ENCODE peak calls at places on chromosomes 11 and 22, in nine cellular contexts. X is ovary, T is heart left ventricle, I is esophagus squamous epithelium, C is suprapubic skin, O is IMR-90, G is A549, Y is sigmoid colon, K is right lobe of liver. S is an unnamed sample.

GRCh38 chr11:20754957-20755356 is 85.6 kb downstream of the NELL1 start:
- DNase-seq in K (no peak), X (no peak), I (no peak), G (peak), T (no peak), O (no peak), C (no peak), Y (no peak), S (no peak)

GRCh38 chr11:17650601-17650911 is 68.8 kb upstream of the MYOD1 start:
- DNase-seq in K (no peak), I (no peak), C (no peak), X (no peak), T (no peak), G (no peak), Y (no peak), O (no peak), S (no peak)

GRCh38 chr11:67507891-67508485 is at the start of gene CDK2AP2:
- DNase-seq in T (peak), G (peak), K (peak), C (peak), X (peak), Y (peak), O (peak), I (peak), S (peak)

GRCh38 chr22:49139492-49140151 is 688.1 kb downstream of the BRD1 start:
- DNase-seq in X (no peak), K (no peak), Y (no peak), T (peak), O (no peak), C (peak), G (no peak), I (no peak), S (no peak)

GRCh38 chr11:64763804-64764611 is 4.2 kb upstream of the PYGM start:
- DNase-seq in I (no peak), C (no peak), G (no peak), O (no peak), K (no peak), X (no peak), T (no peak), Y (no peak), S (peak)

GRCh38 chr11:11946180-11946579 is 62.2 kb downstream of the DKK3 start:
- DNase-seq in X (no peak), Y (no peak), T (no peak), K (no peak), C (no peak), G (no peak), I (no peak), O (peak), S (no peak)

GRCh38 chr11:3218483-3219280 is at the start of gene MRGPRG:
- DNase-seq in I (no peak), T (no peak), K (no peak), Y (peak), X (peak), C (peak), G (no peak), O (no peak), S (no peak)

GRCh38 chr11:8683115-8683807 is 669 bp downstream of the RPL27A start:
- DNase-seq in X (no peak), T (no peak), I (no peak), Y (no peak), K (no peak), C (no peak), G (no peak), O (no peak), S (no peak)

GRCh38 chr22:30089655-30089974 is 9.4 kb downstream of the HORMAD2 start:
- DNase-seq in K (no peak), T (no peak), C (no peak), Y (no peak), X (no peak), G (no peak), I (no peak), O (no peak), S (no peak)

GRCh38 chr22:21447694-21448402 is 19.3 kb upstream of the TMEM191C start:
- DNase-seq in T (no peak), I (no peak), G (peak), X (peak), Y (peak), C (peak), K (no peak), O (no peak), S (no peak)

GRCh38 chr11:34356918-34357645 is 728 bp downstream of the ABTB2 start:
- DNase-seq in K (peak), C (peak), I (no peak), G (peak), O (peak), T (peak), X (peak), Y (peak), S (no peak)

GRCh38 chr11:114273890-114274635 is 22.1 kb upstream of the NNMT start:
- DNase-seq in O (no peak), G (no peak), Y (no peak), C (no peak), T (no peak), K (no peak), I (no peak), X (no peak), S (no peak)
- TF ChIP-seq CTCF in O (no peak), G (no peak), Y (no peak), C (no peak), T (no peak), K (no peak), I (no peak), X (no peak), S (no peak)

GRCh38 chr11:46120361-46120710 is 918 bp downstream of the PHF21A start:
- DNase-seq in O (no peak), G (no peak), C (no peak), K (peak), X (peak), T (no peak), Y (peak), I (no peak), S (no peak)

GRCh38 chr11:46117842-46118241 is 3.4 kb downstream of the PHF21A start:
- DNase-seq in G (no peak), Y (no peak), I (no peak), X (no peak), K (no peak), T (no peak), O (no peak), C (no peak), S (no peak)

GRCh38 chr11:46119053-46119351 is 2.3 kb downstream of the PHF21A start:
- DNase-seq in T (no peak), I (no peak), C (no peak), X (no peak), O (no peak), Y (no peak), G (no peak), K (no peak), S (no peak)

GRCh38 chr11:46120711-46121327 is 435 bp downstream of the PHF21A start:
- DNase-seq in I (no peak), O (peak), G (no peak), T (peak), Y (peak), X (peak), K (peak), C (no peak), S (no peak)

DNA sequence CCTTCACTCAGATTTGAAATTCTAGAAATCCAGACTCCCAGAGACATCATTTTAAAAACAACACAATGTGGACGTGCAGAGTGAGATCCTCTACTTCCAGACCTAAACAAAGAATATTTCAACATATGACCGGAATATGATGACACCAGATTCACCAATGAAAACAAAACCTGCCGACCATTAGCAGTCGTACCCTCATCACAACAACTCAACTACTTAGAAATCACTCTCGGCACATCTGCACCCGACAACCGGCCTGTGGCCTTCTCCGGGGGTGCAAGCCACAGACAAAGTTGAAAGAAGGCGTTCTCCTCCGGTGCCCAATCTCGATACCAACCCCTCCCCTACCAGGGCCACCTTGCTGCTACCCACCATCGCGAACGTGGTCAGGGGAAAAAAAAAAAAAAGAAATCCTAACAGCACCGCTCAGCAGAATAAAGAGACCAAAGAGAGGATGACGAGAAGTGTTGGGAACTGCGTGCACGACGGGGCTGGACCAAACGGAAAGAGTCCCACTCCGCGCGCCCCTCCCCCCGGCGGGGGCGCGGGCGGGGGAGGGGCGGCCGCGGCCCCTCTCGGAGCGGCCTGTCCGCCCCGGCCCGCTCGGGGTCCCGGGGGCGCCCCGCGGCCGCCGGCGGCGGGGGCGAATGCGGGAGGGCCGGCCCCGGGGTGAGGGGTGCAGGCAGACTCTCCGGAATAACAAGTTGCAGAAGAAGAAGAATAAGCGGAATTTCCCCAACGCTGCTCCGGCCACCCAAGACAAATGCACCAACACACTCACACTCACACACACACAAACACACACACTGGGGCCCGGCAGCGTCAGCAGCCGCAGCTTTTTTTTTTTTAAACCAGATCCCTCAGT is 1.7 kb downstream of the PHF21A start:
- DNase-seq in O (peak), I (no peak), K (peak), T (peak), X (peak), C (no peak), Y (peak), G (peak), S (peak)
- TF ChIP-seq POLR2A in O (peak), I (no peak), K (no peak), T (no peak), X (peak), C (no peak), Y (no peak), G (no peak), S (peak)

DNA sequence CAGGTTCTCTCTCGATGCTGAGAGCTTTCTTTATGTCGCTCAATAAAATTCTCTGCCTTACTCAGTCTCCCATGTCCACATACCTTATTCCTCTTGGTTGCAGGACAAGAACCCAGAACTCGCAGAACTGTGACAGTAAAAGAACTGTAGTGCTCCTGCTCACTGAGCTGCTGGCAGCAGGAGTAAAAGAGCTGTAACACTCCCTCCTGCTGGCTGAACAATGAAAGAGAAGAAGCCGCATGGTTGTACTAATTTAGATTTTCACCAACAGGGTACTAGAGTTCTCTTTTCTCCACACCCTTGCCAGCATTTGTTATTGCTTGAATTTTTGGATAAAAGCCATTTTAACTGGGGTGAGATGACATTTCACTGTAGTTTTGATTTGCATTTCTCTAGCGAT is 433.2 kb downstream of the GUCY1A2 start:
- DNase-seq in K (no peak), I (no peak), T (no peak), Y (no peak), C (no peak), O (peak), G (peak), X (no peak), S (no peak)
- TF ChIP-seq CTCF in K (no peak), I (no peak), T (no peak), Y (no peak), C (no peak), O (peak), G (no peak), X (no peak), S (no peak)

GRCh38 chr11:91998466-91998865 is 226.2 kb upstream of the FAT3 start:
- DNase-seq in Y (no peak), I (no peak), O (no peak), C (no peak), X (no peak), K (no peak), G (no peak), T (no peak), S (no peak)
- TF ChIP-seq POLR2A in Y (no peak), I (no peak), O (no peak), C (no peak), X (no peak), K (no peak), G (no peak), T (no peak), S (no peak)

DNA sequence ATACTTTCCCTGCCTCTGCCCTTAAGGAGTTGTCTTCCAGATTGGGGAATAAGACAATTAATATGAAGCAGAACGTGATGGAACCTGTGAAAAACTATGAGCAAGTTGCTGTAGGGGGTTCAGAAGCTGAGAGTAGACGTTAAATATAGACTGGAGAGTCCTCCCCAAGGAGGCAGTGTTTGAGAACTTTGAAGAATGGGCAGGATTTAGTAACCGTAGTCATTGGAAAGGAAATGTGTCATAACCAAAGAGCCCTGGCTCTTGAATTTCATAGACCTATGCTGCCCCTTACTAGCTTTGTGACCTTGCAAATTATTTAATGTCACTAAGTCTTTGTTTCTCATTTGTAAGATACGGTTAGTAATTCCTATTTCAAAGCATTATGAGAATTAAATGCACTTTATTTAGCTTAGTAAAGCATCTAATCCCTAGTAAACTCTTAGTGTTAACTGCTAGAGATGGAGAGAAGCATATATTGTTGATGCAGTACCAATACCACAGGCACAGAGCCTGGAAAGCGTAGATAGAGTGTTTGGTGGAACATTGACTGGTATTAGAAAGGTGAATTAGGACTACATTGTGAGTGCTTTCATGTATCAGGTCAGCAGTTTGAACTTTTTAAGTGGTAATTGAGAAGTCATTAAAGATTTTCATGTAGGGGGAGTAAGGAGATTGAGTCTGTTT is 54.1 kb downstream of the MCAM start:
- DNase-seq in Y (no peak), G (no peak), O (peak), X (no peak), K (no peak), C (no peak), T (no peak), I (no peak), S (no peak)
- TF ChIP-seq CTCF in Y (no peak), G (no peak), O (peak), X (no peak), K (no peak), C (no peak), T (no peak), I (no peak), S (no peak)

GRCh38 chr22:46035742-46036557 is 59.0 kb upstream of the WNT7B start:
- DNase-seq in C (peak), Y (peak), O (peak), K (peak), T (peak), I (peak), X (peak), G (peak), S (peak)
- TF ChIP-seq POLR2A in C (peak), Y (peak), O (peak), K (peak), T (peak), I (no peak), X (peak), G (peak), S (peak)

GRCh38 chr11:101914737-101915426 is at the start of gene CEP126:
- DNase-seq in Y (peak), C (peak), T (peak), I (peak), K (peak), X (peak), O (peak), G (peak), S (peak)
- TF ChIP-seq CTCF in Y (peak), C (peak), T (peak), I (peak), K (peak), X (peak), O (peak), G (peak), S (no peak)

GRCh38 chr11:65961267-65962135 is at the start of gene SART1:
- DNase-seq in Y (peak), I (peak), O (peak), T (peak), X (peak), C (peak), K (peak), G (peak), S (peak)
- TF ChIP-seq POLR2A in Y (no peak), I (no peak), O (peak), T (peak), X (peak), C (peak), K (peak), G (peak), S (peak)

S was measured in breast epithelium.